ENCODE peak calls at places on chromosomes 3 and 15, in nine cellular contexts. One of them, this sample, is unnamed. For H4K20me1 and H3K36me3, the result is how much of the 10 kb centered on the place peaks cover.

GRCh38 chr3:48595075-48595525 is at the start of gene COL7A1:
- DNase-seq in neural progenitor cell: no peak
- DNase-seq in fibroblast of lung: no peak
- DNase-seq in HepG2: no peak
- DNase-seq in astrocyte: no peak
- DNase-seq in IMR-90: no peak
- DNase-seq in PC-3: no peak
- DNase-seq in K562: no peak
- DNase-seq in HCT116: no peak
- DNase-seq in this sample: no peak

GRCh38 chr3:107845355-107846281 is 245.2 kb downstream of the CD47 start:
- DNase-seq in K562: no peak
- DNase-seq in fibroblast of lung: no peak
- DNase-seq in PC-3: peak
- DNase-seq in IMR-90: peak
- DNase-seq in HepG2: no peak
- DNase-seq in HCT116: no peak
- DNase-seq in neural progenitor cell: no peak
- DNase-seq in astrocyte: no peak
- DNase-seq in this sample: no peak

GRCh38 chr3:58175429-58176184 is 35.2 kb downstream of the DNASE1L3 start:
- DNase-seq in astrocyte: peak
- DNase-seq in HCT116: no peak
- DNase-seq in K562: peak
- DNase-seq in PC-3: no peak
- DNase-seq in neural progenitor cell: peak
- DNase-seq in HepG2: peak
- DNase-seq in IMR-90: peak
- DNase-seq in fibroblast of lung: no peak
- DNase-seq in this sample: no peak

GRCh38 chr15:100889359-100890058 is 9.9 kb downstream of the ALDH1A3 start:
- DNase-seq in HCT116: no peak
- DNase-seq in K562: no peak
- DNase-seq in neural progenitor cell: no peak
- DNase-seq in astrocyte: peak
- DNase-seq in fibroblast of lung: peak
- DNase-seq in PC-3: peak
- DNase-seq in IMR-90: peak
- DNase-seq in HepG2: no peak
- DNase-seq in this sample: no peak

GRCh38 chr3:127720985-127721384 is 48.2 kb downstream of the ABTB1 start:
- DNase-seq in astrocyte: no peak
- DNase-seq in fibroblast of lung: no peak
- DNase-seq in PC-3: no peak
- DNase-seq in K562: no peak
- DNase-seq in HCT116: no peak
- DNase-seq in neural progenitor cell: no peak
- DNase-seq in IMR-90: no peak
- DNase-seq in HepG2: no peak
- DNase-seq in this sample: no peak

GRCh38 chr15:71800835-71801745 is 9.3 kb upstream of the NR2E3 start:
- DNase-seq in PC-3: peak
- DNase-seq in K562: peak
- DNase-seq in fibroblast of lung: peak
- DNase-seq in astrocyte: peak
- DNase-seq in HCT116: peak
- DNase-seq in HepG2: peak
- DNase-seq in IMR-90: peak
- DNase-seq in neural progenitor cell: peak
- DNase-seq in this sample: peak

GRCh38 chr3:129312021-129312639 is 33.5 kb downstream of the HMCES start:
- DNase-seq in HCT116: no peak
- DNase-seq in K562: no peak
- DNase-seq in PC-3: no peak
- DNase-seq in fibroblast of lung: peak
- DNase-seq in IMR-90: peak
- DNase-seq in astrocyte: no peak
- DNase-seq in HepG2: no peak
- DNase-seq in neural progenitor cell: no peak
- DNase-seq in this sample: no peak

GRCh38 chr3:79810529-79810928 is 42.7 kb upstream of the ROBO1 start:
- DNase-seq in fibroblast of lung: peak
- DNase-seq in HCT116: no peak
- DNase-seq in neural progenitor cell: no peak
- DNase-seq in HepG2: no peak
- DNase-seq in K562: no peak
- DNase-seq in PC-3: peak
- DNase-seq in IMR-90: no peak
- DNase-seq in astrocyte: no peak
- DNase-seq in this sample: no peak

GRCh38 chr3:23804441-23805227 is 1.1 kb upstream of the UBE2E1 start:
- DNase-seq in fibroblast of lung: no peak
- DNase-seq in HCT116: no peak
- DNase-seq in astrocyte: no peak
- DNase-seq in IMR-90: no peak
- DNase-seq in K562: no peak
- DNase-seq in PC-3: peak
- DNase-seq in neural progenitor cell: no peak
- DNase-seq in HepG2: no peak
- DNase-seq in this sample: peak

GRCh38 chr3:137110392-137110996 is 152.7 kb downstream of the IL20RB start:
- DNase-seq in astrocyte: peak
- DNase-seq in IMR-90: peak
- DNase-seq in neural progenitor cell: peak
- DNase-seq in HepG2: peak
- DNase-seq in HCT116: peak
- DNase-seq in PC-3: peak
- DNase-seq in K562: peak
- DNase-seq in fibroblast of lung: peak
- DNase-seq in this sample: peak

GRCh38 chr3:143016321-143016972 is 15.1 kb downstream of the U2SURP start:
- DNase-seq in neural progenitor cell: no peak
- DNase-seq in HCT116: no peak
- DNase-seq in HepG2: no peak
- DNase-seq in IMR-90: no peak
- DNase-seq in PC-3: peak
- DNase-seq in fibroblast of lung: no peak
- DNase-seq in K562: no peak
- DNase-seq in astrocyte: no peak
- DNase-seq in this sample: peak

GRCh38 chr3:43162573-43163084 is 56.8 kb upstream of the POMGNT2 start:
- DNase-seq in HepG2: no peak
- DNase-seq in PC-3: no peak
- DNase-seq in IMR-90: no peak
- DNase-seq in neural progenitor cell: no peak
- DNase-seq in astrocyte: no peak
- DNase-seq in K562: no peak
- DNase-seq in HCT116: no peak
- DNase-seq in fibroblast of lung: no peak
- DNase-seq in this sample: no peak

GRCh38 chr3:44886561-44886960 is 12.2 kb downstream of the TGM4 start:
- DNase-seq in PC-3: peak
- DNase-seq in astrocyte: peak
- DNase-seq in K562: no peak
- DNase-seq in HCT116: no peak
- DNase-seq in IMR-90: no peak
- DNase-seq in HepG2: no peak
- DNase-seq in fibroblast of lung: no peak
- DNase-seq in neural progenitor cell: no peak
- DNase-seq in this sample: no peak

GRCh38 chr15:67005294-67005996 is 60.0 kb upstream of the SMAD3 start:
- DNase-seq in HepG2: no peak
- DNase-seq in IMR-90: no peak
- DNase-seq in HCT116: no peak
- DNase-seq in astrocyte: no peak
- DNase-seq in fibroblast of lung: no peak
- DNase-seq in neural progenitor cell: no peak
- DNase-seq in PC-3: no peak
- DNase-seq in K562: no peak
- DNase-seq in this sample: no peak

GRCh38 chr3:176159796-176160195 is 1037.5 kb downstream of the TBL1XR1 start:
- DNase-seq in HepG2: no peak
- DNase-seq in neural progenitor cell: no peak
- DNase-seq in HCT116: no peak
- DNase-seq in astrocyte: peak
- DNase-seq in PC-3: peak
- DNase-seq in IMR-90: peak
- DNase-seq in K562: no peak
- DNase-seq in fibroblast of lung: no peak
- DNase-seq in this sample: no peak

GRCh38 chr3:176149567-176149966 is 1047.7 kb downstream of the TBL1XR1 start:
- DNase-seq in fibroblast of lung: no peak
- DNase-seq in HCT116: no peak
- DNase-seq in K562: no peak
- DNase-seq in HepG2: no peak
- DNase-seq in IMR-90: no peak
- DNase-seq in PC-3: no peak
- DNase-seq in neural progenitor cell: no peak
- DNase-seq in astrocyte: no peak
- DNase-seq in this sample: no peak

GRCh38 chr3:176160997-176161396 is 1036.3 kb downstream of the TBL1XR1 start:
- DNase-seq in neural progenitor cell: no peak
- DNase-seq in fibroblast of lung: no peak
- DNase-seq in HCT116: no peak
- DNase-seq in IMR-90: no peak
- DNase-seq in PC-3: no peak
- DNase-seq in HepG2: no peak
- DNase-seq in astrocyte: no peak
- DNase-seq in K562: no peak
- DNase-seq in this sample: no peak

GRCh38 chr3:176155012-176155411 is 1042.3 kb downstream of the TBL1XR1 start:
- DNase-seq in K562: no peak
- DNase-seq in PC-3: peak
- DNase-seq in IMR-90: no peak
- DNase-seq in fibroblast of lung: no peak
- DNase-seq in astrocyte: no peak
- DNase-seq in HCT116: no peak
- DNase-seq in neural progenitor cell: no peak
- DNase-seq in HepG2: no peak
- DNase-seq in this sample: no peak
- H4K20me1 ChIP-seq in K562: under half
- H4K20me1 ChIP-seq in PC-3: under half
- H4K20me1 ChIP-seq in IMR-90: under half
- H4K20me1 ChIP-seq in fibroblast of lung: under half
- H4K20me1 ChIP-seq in astrocyte: under half
- H4K20me1 ChIP-seq in HCT116: under half
- H4K20me1 ChIP-seq in neural progenitor cell: under half
- H4K20me1 ChIP-seq in HepG2: under half
- H4K20me1 ChIP-seq in this sample: under half

GRCh38 chr15:59553879-59554735 is 57.5 kb upstream of the GCNT3 start:
- DNase-seq in astrocyte: peak
- DNase-seq in K562: peak
- DNase-seq in neural progenitor cell: no peak
- DNase-seq in IMR-90: no peak
- DNase-seq in HepG2: peak
- DNase-seq in PC-3: peak
- DNase-seq in HCT116: no peak
- DNase-seq in fibroblast of lung: no peak
- DNase-seq in this sample: no peak
- H3K27ac ChIP-seq in astrocyte: no peak
- H3K27ac ChIP-seq in K562: peak
- H3K27ac ChIP-seq in neural progenitor cell: no peak
- H3K27ac ChIP-seq in IMR-90: no peak
- H3K27ac ChIP-seq in HepG2: peak
- H3K27ac ChIP-seq in PC-3: peak
- H3K27ac ChIP-seq in HCT116: no peak
- H3K27ac ChIP-seq in fibroblast of lung: no peak
- H3K27ac ChIP-seq in this sample: no peak

DNA sequence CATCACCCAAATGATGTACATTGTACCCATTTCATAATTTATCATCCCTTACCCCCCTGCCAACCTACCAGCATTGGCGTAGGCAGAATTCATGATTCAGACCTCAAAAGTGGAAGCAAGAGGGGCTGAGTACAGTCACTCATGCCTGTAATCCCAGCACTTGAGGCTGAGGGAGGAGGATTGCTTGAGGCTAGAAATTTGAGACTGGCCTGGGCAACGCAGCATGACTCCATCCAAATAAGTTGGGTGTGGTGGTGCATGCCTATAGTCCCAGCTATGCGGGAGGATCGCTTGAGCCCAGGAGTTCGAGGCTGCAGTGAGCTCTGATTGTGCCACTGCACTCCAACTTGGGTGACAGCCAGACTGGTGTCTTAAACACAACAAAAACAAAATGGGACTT is 10.4 kb downstream of the TTC14 start:
- DNase-seq in HCT116: no peak
- DNase-seq in neural progenitor cell: no peak
- DNase-seq in HepG2: no peak
- DNase-seq in IMR-90: no peak
- DNase-seq in astrocyte: no peak
- DNase-seq in PC-3: peak
- DNase-seq in K562: no peak
- DNase-seq in fibroblast of lung: no peak
- DNase-seq in this sample: no peak
- H3K36me3 ChIP-seq in HCT116: under half
- H3K36me3 ChIP-seq in neural progenitor cell: under half
- H3K36me3 ChIP-seq in HepG2: half or more
- H3K36me3 ChIP-seq in IMR-90: under half
- H3K36me3 ChIP-seq in astrocyte: half or more
- H3K36me3 ChIP-seq in PC-3: half or more
- H3K36me3 ChIP-seq in K562: half or more
- H3K36me3 ChIP-seq in fibroblast of lung: under half
- H3K36me3 ChIP-seq in this sample: half or more

GRCh38 chr3:50246517-50246954 is 10.5 kb downstream of the GNAI2 start:
- DNase-seq in fibroblast of lung: peak
- DNase-seq in PC-3: peak
- DNase-seq in HCT116: peak
- DNase-seq in K562: peak
- DNase-seq in IMR-90: peak
- DNase-seq in astrocyte: peak
- DNase-seq in HepG2: no peak
- DNase-seq in neural progenitor cell: peak
- DNase-seq in this sample: peak
- H4K20me1 ChIP-seq in fibroblast of lung: under half
- H4K20me1 ChIP-seq in PC-3: under half
- H4K20me1 ChIP-seq in HCT116: under half
- H4K20me1 ChIP-seq in K562: under half
- H4K20me1 ChIP-seq in IMR-90: half or more
- H4K20me1 ChIP-seq in astrocyte: half or more
- H4K20me1 ChIP-seq in HepG2: under half
- H4K20me1 ChIP-seq in neural progenitor cell: half or more
- H4K20me1 ChIP-seq in this sample: half or more

DNA sequence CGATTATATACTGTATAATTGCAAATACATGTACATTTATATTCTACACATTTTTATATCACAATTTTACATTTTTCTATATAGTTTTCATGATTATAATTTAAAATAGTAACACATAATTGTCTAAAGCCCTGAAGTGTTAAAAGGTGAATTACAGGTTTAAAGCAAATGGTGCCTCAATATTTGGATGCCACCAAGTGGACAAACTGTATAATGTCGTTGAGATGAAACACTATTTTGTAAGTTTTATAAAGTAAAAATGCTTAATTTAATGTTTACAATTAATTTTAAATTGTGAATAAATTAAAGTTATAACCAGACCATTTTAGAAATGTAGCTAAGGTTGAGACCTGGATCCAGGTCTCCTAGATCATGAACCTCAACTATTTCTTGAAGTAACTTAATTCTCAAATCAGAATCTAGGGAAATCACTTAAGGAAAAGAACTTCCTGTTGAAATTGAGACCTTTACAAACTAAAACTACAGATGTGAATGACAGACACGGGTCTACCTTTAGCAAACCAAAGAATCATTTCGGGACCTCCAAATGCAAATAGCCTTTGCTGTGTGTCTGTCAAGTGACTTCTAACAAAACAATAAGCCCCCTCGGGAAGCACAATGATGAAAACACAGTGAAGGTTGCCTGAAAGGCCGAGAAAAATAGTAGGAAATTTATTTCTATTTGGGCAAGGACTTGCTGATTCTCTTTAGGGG is 37.8 kb downstream of the EHHADH start:
- DNase-seq in PC-3: peak
- DNase-seq in fibroblast of lung: peak
- DNase-seq in astrocyte: peak
- DNase-seq in HCT116: no peak
- DNase-seq in neural progenitor cell: no peak
- DNase-seq in IMR-90: peak
- DNase-seq in K562: peak
- DNase-seq in HepG2: peak
- DNase-seq in this sample: peak
- H3K27ac ChIP-seq in PC-3: no peak
- H3K27ac ChIP-seq in fibroblast of lung: no peak
- H3K27ac ChIP-seq in astrocyte: peak
- H3K27ac ChIP-seq in HCT116: no peak
- H3K27ac ChIP-seq in neural progenitor cell: no peak
- H3K27ac ChIP-seq in IMR-90: no peak
- H3K27ac ChIP-seq in K562: no peak
- H3K27ac ChIP-seq in HepG2: peak
- H3K27ac ChIP-seq in this sample: no peak